ENCODE peak calls at places on chromosomes 3 and 15, in five cellular contexts. Y is NT2/D1, R is upper lobe of right lung, M is mucosa of descending colon, N is psoas muscle. S is an unnamed sample.

GRCh38 chr15:26260517-26261133 is 397.5 kb upstream of the ATP10A start:
- DNase-seq in Y (peak; percentile 54), M (no peak), R (no peak), N (no peak), S (no peak)

GRCh38 chr3:107699682-107700081 is 176.9 kb downstream of the BBX start:
- DNase-seq in Y (no peak), N (no peak), M (no peak), R (no peak), S (no peak)

GRCh38 chr3:132380979-132381944 is 36.0 kb upstream of the DNAJC13 start:
- DNase-seq in R (no peak), M (no peak), Y (no peak), N (no peak), S (no peak)

GRCh38 chr3:186070996-186071395 is 37.9 kb downstream of the ETV5 start:
- DNase-seq in R (no peak), M (no peak), N (no peak), Y (no peak), S (no peak)

GRCh38 chr3:174413057-174413912 is 445.8 kb upstream of the NAALADL2 start:
- DNase-seq in Y (peak; percentile 77), N (no peak), M (no peak), R (no peak), S (no peak)

GRCh38 chr3:24680214-24680967 is 185.7 kb upstream of the THRB start:
- DNase-seq in M (peak; percentile 76), N (peak; percentile 68), R (peak; percentile 76), Y (no peak), S (peak; percentile 77)

GRCh38 chr15:101807345-101807945 is 4.1 kb downstream of the OR4F6 start:
- DNase-seq in Y (no peak), R (no peak), N (no peak), M (no peak), S (no peak)

GRCh38 chr3:186978712-186979111 is 48.4 kb downstream of the ST6GAL1 start:
- DNase-seq in R (no peak), N (no peak), M (no peak), Y (no peak), S (no peak)

GRCh38 chr3:67419779-67420178 is 234.6 kb downstream of the SUCLG2 start:
- DNase-seq in R (no peak), Y (no peak), M (no peak), N (no peak), S (no peak)

GRCh38 chr3:46595819-46596218 is 16.5 kb upstream of the FAM240A start:
- DNase-seq in Y (no peak), N (no peak), R (no peak), M (no peak), S (no peak)

GRCh38 chr15:42730135-42730534 is 6.8 kb downstream of the CDAN1 start:
- DNase-seq in N (no peak), Y (no peak), R (no peak), M (no peak), S (no peak)

GRCh38 chr3:100047455-100048141 is 66.7 kb downstream of the FILIP1L start:
- DNase-seq in Y (no peak), R (no peak), M (no peak), N (no peak), S (no peak)

GRCh38 chr15:28887344-28888174 is 1.8 kb downstream of the APBA2 start:
- DNase-seq in Y (no peak), M (no peak), N (no peak), R (no peak), S (no peak)

GRCh38 chr3:39541917-39542329 is 74.4 kb downstream of the MOBP start:
- DNase-seq in Y (peak; percentile 25), R (no peak), N (no peak), M (no peak), S (no peak)

GRCh38 chr3:137792633-137793271 is 28.6 kb downstream of the SOX14 start:
- DNase-seq in N (no peak), M (peak; percentile 25), Y (no peak), R (no peak), S (no peak)

GRCh38 chr15:83320404-83320803 is 35.9 kb upstream of the BNC1 start:
- DNase-seq in R (no peak), M (no peak), Y (no peak), N (no peak), S (no peak)

GRCh38 chr3:145024700-145025099 is 1053.1 kb downstream of the DIPK2A start:
- DNase-seq in Y (no peak), N (no peak), M (no peak), R (no peak), S (no peak)

GRCh38 chr3:52014613-52015012 is 18.9 kb upstream of the RPL29 start:
- DNase-seq in R (peak; percentile 54), Y (peak; percentile 43), M (no peak), N (peak; percentile 16), S (no peak)

GRCh38 chr15:81092559-81092902 is 41.5 kb upstream of the CFAP161 start:
- DNase-seq in M (no peak), R (no peak), N (peak; percentile 50), Y (no peak), S (no peak)

GRCh38 chr3:36394176-36394575 is 13.9 kb downstream of the STAC start:
- DNase-seq in R (no peak), N (no peak), Y (no peak), M (no peak), S (no peak)

GRCh38 chr15:69298697-69299441 is at the start of gene PAQR5:
- DNase-seq in N (peak; percentile 31), Y (no peak), R (peak; percentile 89), M (peak; percentile 85), S (no peak)

GRCh38 chr3:115685097-115685496 is 61.8 kb downstream of the GAP43 start:
- DNase-seq in R (no peak), M (no peak), Y (no peak), N (no peak), S (no peak)

GRCh38 chr3:141498592-141499223 is 11.9 kb downstream of the RASA2 start:
- DNase-seq in Y (no peak), M (peak; percentile 45), N (no peak), R (no peak), S (no peak)

GRCh38 chr3:54866221-54866620 is 61.6 kb downstream of the LRTM1 start:
- DNase-seq in Y (no peak), R (no peak), N (no peak), M (no peak), S (no peak)

GRCh38 chr3:141367038-141367730 is 1.1 kb upstream of the ZBTB38 start:
- DNase-seq in M (no peak), R (no peak), Y (no peak), N (peak; percentile 68), S (peak; percentile 70)

GRCh38 chr15:78321041-78321570 is 19.0 kb upstream of the CRABP1 start:
- DNase-seq in M (no peak), Y (no peak), N (no peak), R (peak; percentile 52), S (no peak)

GRCh38 chr3:71210257-71211002 is 373.1 kb downstream of the FOXP1 start:
- DNase-seq in Y (peak; percentile 9), N (no peak), M (no peak), R (no peak), S (peak; percentile 84)

GRCh38 chr15:101358895-101359294 is 63.8 kb upstream of the SNRPA1 start:
- DNase-seq in R (no peak), N (no peak), M (no peak), Y (no peak), S (no peak)

GRCh38 chr3:8143186-8143585 is 358.4 kb upstream of the LMCD1 start:
- DNase-seq in N (no peak), M (no peak), R (no peak), Y (no peak), S (no peak)

GRCh38 chr3:5233026-5233425 is 45.5 kb downstream of the EDEM1 start:
- DNase-seq in M (no peak), R (no peak), N (no peak), Y (no peak), S (no peak)

GRCh38 chr3:127748754-127749327 is 73.5 kb downstream of the MGLL start:
- DNase-seq in Y (no peak), M (no peak), R (no peak), N (no peak), S (no peak)

GRCh38 chr15:64781299-64781698 is 5.9 kb upstream of the RBPMS2 start:
- DNase-seq in R (no peak), Y (no peak), N (no peak), M (no peak), S (no peak)

GRCh38 chr3:152203677-152204076 is 65.1 kb upstream of the MBNL1 start:
- DNase-seq in M (no peak), R (no peak), Y (no peak), N (no peak), S (no peak)
- H3K4me1 ChIP-seq in M (peaks cover 2% of the 10 kb centered on the region), R (peaks cover 34% of the 10 kb centered on the region), Y (no peaks in the 10 kb centered on the region), N (peaks cover 39% of the 10 kb centered on the region), S (no peaks in the 10 kb centered on the region)

DNA sequence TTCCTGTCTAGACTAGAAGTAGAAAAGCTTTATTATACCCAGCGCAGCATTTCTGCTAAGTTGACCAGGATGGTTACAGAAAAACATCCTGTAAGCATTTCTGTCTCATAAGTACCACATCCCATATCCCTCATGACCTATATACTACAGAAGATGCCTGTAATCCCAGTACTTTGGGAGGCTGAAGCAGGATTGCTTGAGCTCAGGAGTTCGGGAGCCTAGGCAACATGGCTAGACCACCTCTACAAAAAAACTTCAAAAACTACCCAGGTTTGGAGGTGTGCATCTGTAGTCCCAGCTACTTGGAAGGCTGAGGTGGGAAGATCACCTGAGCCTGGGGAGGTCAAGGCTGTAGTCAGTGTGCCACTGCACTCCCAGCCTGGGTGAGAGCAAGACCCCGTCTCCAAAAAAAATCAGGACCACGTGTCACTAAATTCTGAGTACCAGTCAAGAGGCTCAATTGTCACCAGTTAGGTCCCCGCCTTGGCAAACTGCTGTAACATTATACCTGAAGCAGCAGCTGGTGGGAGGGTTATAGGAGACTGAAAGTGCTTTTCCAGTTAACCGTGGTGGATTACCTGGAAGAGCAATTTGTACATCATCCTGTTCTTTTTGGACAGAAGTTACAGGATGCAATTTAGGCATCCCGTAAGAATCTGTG is 6.2 kb downstream of the RPL32 start:
- DNase-seq in N (no peak), R (no peak), Y (no peak), M (no peak), S (no peak)
- H3K36me3 ChIP-seq in N (peaks cover 100% of the 10 kb centered on the region), R (peaks cover 90% of the 10 kb centered on the region), Y (peaks cover 99% of the 10 kb centered on the region), M (peaks cover 9% of the 10 kb centered on the region), S (peaks cover 87% of the 10 kb centered on the region)

GRCh38 chr3:98450372-98450771 is 12.6 kb upstream of the OR5K1 start:
- DNase-seq in M (no peak), Y (no peak), N (no peak), R (no peak), S (no peak)
- H3K4me3 ChIP-seq in M (no peak overlapping the region), Y (no peak overlapping the region), N (no peak overlapping the region), R (no peak overlapping the region), S (no peak overlapping the region)

DNA sequence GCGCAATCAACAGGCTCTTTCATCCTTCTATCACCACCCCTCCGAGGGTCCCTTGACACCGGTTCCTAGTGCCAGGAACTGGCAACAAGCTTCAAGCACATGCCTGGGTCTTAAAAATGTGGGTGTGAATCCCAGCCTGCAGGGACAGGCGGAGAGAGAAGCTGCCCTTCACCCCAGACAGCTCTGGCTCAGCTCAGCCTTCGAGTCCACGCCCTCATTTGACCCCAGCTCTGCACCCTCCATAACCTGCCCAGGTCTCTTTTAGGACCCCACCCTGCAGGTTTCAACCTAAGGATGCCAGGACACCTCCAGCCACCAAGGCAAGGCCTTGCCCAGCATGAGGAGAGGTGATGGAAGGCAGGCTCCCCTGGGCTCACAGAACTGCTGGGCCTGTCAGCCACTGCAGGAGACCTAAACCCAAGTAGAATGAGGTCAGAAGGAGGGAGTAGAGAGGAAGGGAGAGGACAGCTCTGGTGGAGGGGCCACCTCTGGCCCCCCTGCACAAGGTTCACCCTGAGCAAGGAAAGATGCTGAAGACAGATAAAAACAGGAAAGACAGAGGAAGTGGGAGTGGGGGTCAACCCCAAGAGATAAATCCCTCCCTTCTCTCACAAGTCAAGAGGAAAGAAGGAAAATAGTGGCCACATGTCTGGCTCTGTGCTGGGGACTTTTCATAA is 2.6 kb upstream of the LOXL1 start:
- DNase-seq in R (no peak), M (no peak), Y (no peak), N (no peak), S (no peak)
- H3K4me1 ChIP-seq in R (peaks cover 35% of the 10 kb centered on the region), M (peaks cover 19% of the 10 kb centered on the region), Y (peaks cover 43% of the 10 kb centered on the region), N (peaks cover 35% of the 10 kb centered on the region), S (peaks cover 57% of the 10 kb centered on the region)

S was measured in tibial artery.